ENCODE peak calls at places on chromosomes 16 and 17, in eight cellular contexts. B is fibroblast of the conjunctiva; H is pulmonary artery endothelial cell; E is effector CD4-positive, alpha-beta T cell; Y is ELR; O is Right ventricle myocardium superior; G is lung; N is fibroblast of pulmonary artery. Z is an unnamed sample.

GRCh38 chr16:58201163-58201562 is 3.3 kb upstream of the CSNK2A2 start:
- DNase-seq in H (no peak), O (no peak), G (no peak), N (no peak), E (no peak), B (no peak), Y (no peak), Z (no peak)

GRCh38 chr17:19510903-19511302 is 22.8 kb upstream of the SLC47A1 start:
- DNase-seq in B (no peak), O (no peak), H (no peak), Y (no peak), E (no peak), N (no peak), G (no peak), Z (no peak)

GRCh38 chr17:79838541-79839274 is 532 bp downstream of the CBX4 start:
- DNase-seq in O (peak), N (peak), Y (peak), H (no peak), B (no peak), G (no peak), E (no peak), Z (peak)

GRCh38 chr16:2213817-2214720 is 571 bp downstream of the PGP start:
- DNase-seq in O (no peak), G (no peak), N (no peak), H (no peak), Y (peak), B (no peak), E (no peak), Z (no peak)

GRCh38 chr16:89261691-89262563 is 44.4 kb downstream of the ZNF778 start:
- DNase-seq in E (no peak), B (no peak), H (no peak), O (peak), G (no peak), Y (peak), N (no peak), Z (no peak)

GRCh38 chr17:58520843-58521430 is 6.5 kb upstream of the MTMR4 start:
- DNase-seq in Y (peak), O (no peak), E (no peak), N (peak), G (no peak), H (no peak), B (no peak), Z (no peak)

GRCh38 chr17:48756816-48757215 is 28.3 kb upstream of the HOXB13 start:
- DNase-seq in N (no peak), E (no peak), G (no peak), B (no peak), Y (no peak), H (no peak), O (no peak), Z (no peak)

GRCh38 chr16:23072769-23073549 is 76.3 kb downstream of the USP31 start:
- DNase-seq in H (no peak), G (no peak), N (peak), B (no peak), Y (peak), E (no peak), O (no peak), Z (no peak)

GRCh38 chr17:33200587-33200986 is 92.5 kb downstream of the ASIC2 start:
- DNase-seq in N (no peak), B (no peak), G (no peak), H (no peak), Y (no peak), E (no peak), O (no peak), Z (no peak)

GRCh38 chr16:70662991-70663523 is 16.7 kb downstream of the IL34 start:
- DNase-seq in E (no peak), G (no peak), O (no peak), N (no peak), Y (no peak), B (no peak), H (no peak), Z (no peak)

GRCh38 chr16:23729503-23730424 is 16.7 kb upstream of the ERN2 start:
- DNase-seq in G (no peak), H (no peak), Y (peak), O (no peak), E (no peak), N (peak), B (peak), Z (no peak)

GRCh38 chr16:24309222-24309905 is 53.2 kb downstream of the CACNG3 start:
- DNase-seq in O (no peak), G (no peak), Y (peak), H (peak), N (peak), B (no peak), E (no peak), Z (peak)

GRCh38 chr17:32976131-32976530 is 15.5 kb upstream of the SPACA3 start:
- DNase-seq in G (no peak), O (no peak), Y (no peak), B (no peak), H (no peak), N (no peak), E (no peak), Z (no peak)

GRCh38 chr17:82848022-82848592 is 8.3 kb upstream of the ZNF750 start:
- DNase-seq in Y (peak), B (peak), H (no peak), E (no peak), O (peak), N (peak), G (peak), Z (no peak)

GRCh38 chr16:17387226-17387625 is 83.5 kb downstream of the XYLT1 start:
- DNase-seq in H (no peak), N (no peak), G (no peak), B (no peak), Y (no peak), O (no peak), E (no peak), Z (no peak)

GRCh38 chr17:75087558-75088453 is at the start of gene SLC16A5:
- DNase-seq in H (no peak), B (no peak), G (peak), N (peak), Y (peak), E (peak), O (peak), Z (peak)

GRCh38 chr16:3092501-3092991 is 6.5 kb downstream of the ZSCAN10 start:
- DNase-seq in B (no peak), Y (no peak), E (no peak), G (no peak), O (no peak), N (no peak), H (no peak), Z (no peak)

GRCh38 chr17:19331134-19331533 is 31.4 kb downstream of the B9D1 start:
- DNase-seq in G (no peak), E (no peak), H (no peak), Y (peak), N (peak), O (no peak), B (no peak), Z (no peak)

GRCh38 chr17:78993981-78994671 is 14.4 kb upstream of the LGALS3BP start:
- DNase-seq in O (no peak), H (no peak), N (no peak), E (no peak), B (no peak), G (no peak), Y (no peak), Z (no peak)

GRCh38 chr17:82244413-82245140 is 15.7 kb downstream of the SLC16A3 start:
- DNase-seq in B (no peak), N (peak), O (no peak), H (no peak), E (no peak), G (no peak), Y (peak), Z (no peak)

GRCh38 chr16:24851700-24852099 is 5.9 kb downstream of the SLC5A11 start:
- DNase-seq in B (no peak), H (no peak), Y (peak), E (no peak), O (no peak), G (no peak), N (no peak), Z (no peak)

GRCh38 chr17:64051153-64051552 is 30.7 kb upstream of the ICAM2 start:
- DNase-seq in Y (no peak), H (no peak), O (no peak), E (peak), N (no peak), B (no peak), G (no peak), Z (no peak)

GRCh38 chr17:31509095-31509804 is 117.8 kb downstream of the RAB11FIP4 start:
- DNase-seq in O (no peak), Y (no peak), N (no peak), H (no peak), G (no peak), E (no peak), B (no peak), Z (no peak)